ENCODE peak calls at places on chromosomes 2 and 18, in four cellular contexts. O, H, J and U are unnamed samples.

GRCh38 chr18:78130232-78131195 is 849.1 kb upstream of the SALL3 start:
- DNase-seq in J (no peak), O (no peak), H (no peak), U (no peak)

GRCh38 chr2:23208339-23208738 is 176.6 kb upstream of the KLHL29 start:
- DNase-seq in H (no peak), O (no peak), J (no peak), U (no peak)

GRCh38 chr2:69724540-69725159 is 17.3 kb upstream of the ANXA4 start:
- DNase-seq in O (peak; percentile 71), J (peak; percentile 80), H (peak; percentile 33), U (peak; percentile 65)

GRCh38 chr2:132911726-132912724 is 242.0 kb upstream of the LYPD1 start:
- DNase-seq in J (no peak), H (no peak), O (peak; percentile 14), U (no peak)

GRCh38 chr2:67876176-67876575 is 186.6 kb downstream of the C1D start:
- DNase-seq in J (no peak), H (no peak), O (no peak), U (no peak)

GRCh38 chr2:36478332-36478738 is 119.6 kb downstream of the FEZ2 start:
- DNase-seq in H (no peak), O (peak; percentile 96), J (no peak), U (no peak)

GRCh38 chr18:2223859-2224258 is 347.4 kb downstream of the METTL4 start:
- DNase-seq in H (no peak), J (no peak), O (peak; percentile 56), U (peak; percentile 58)

GRCh38 chr2:119464977-119465376 is 33.3 kb downstream of the TMEM37 start:
- DNase-seq in H (no peak), O (no peak), J (no peak), U (no peak)

GRCh38 chr18:48942086-48942485 is 8.7 kb downstream of the SMAD7 start:
- DNase-seq in J (no peak), H (no peak), O (no peak), U (no peak)